ENCODE peak calls at places on chromosomes 16 and 17, in seven cellular contexts. T is upper lobe of right lung; M is GM23338; U is H7; N is stimulated activated CD4-positive, alpha-beta T cell treated with anti-CD3 and anti-CD28 coated beads, Interleukin-2, amount 100 ng/mL, for 48 hours; J is HTR-8/SVneo; X is endodermal cell. L is an unnamed sample.

GRCh38 chr16:84709609-84710008 is 9.8 kb downstream of the USP10 start:
- DNase-seq in T (no peak), X (no peak), M (no peak), U (no peak), J (no peak), N (no peak), L (no peak)

GRCh38 chr16:65713409-65713808 is 591.5 kb upstream of the CDH11 start:
- DNase-seq in T (no peak), X (peak; percentile 72), N (no peak), U (peak; percentile 33), M (peak; percentile 79), J (no peak), L (no peak)

GRCh38 chr17:59107306-59107670 is 608 bp upstream of the TRIM37 start:
- DNase-seq in X (no peak), U (no peak), N (no peak), J (no peak), M (no peak), T (no peak), L (no peak)

GRCh38 chr17:67481808-67482207 is 104.7 kb downstream of the PITPNC1 start:
- DNase-seq in J (no peak), T (no peak), X (no peak), M (no peak), U (no peak), N (no peak), L (no peak)

GRCh38 chr16:53769787-53770186 is 65.8 kb downstream of the FTO start:
- DNase-seq in X (no peak), U (no peak), M (no peak), J (no peak), N (no peak), T (no peak), L (no peak)

GRCh38 chr16:3645108-3645503 is 9.4 kb upstream of the DNASE1 start:
- DNase-seq in J (no peak), X (no peak), U (no peak), M (no peak), N (no peak), T (peak; percentile 26), L (no peak)

GRCh38 chr16:67544844-67545664 is 16.4 kb downstream of the RIPOR1 start:
- DNase-seq in U (peak; percentile 30), N (no peak), T (peak; percentile 60), M (no peak), J (no peak), X (no peak), L (no peak)

GRCh38 chr16:84741351-84741791 is 41.6 kb downstream of the USP10 start:
- DNase-seq in U (no peak), X (no peak), M (no peak), N (no peak), T (no peak), J (no peak), L (peak; percentile 39)

GRCh38 chr17:4914009-4914408 is 11.1 kb upstream of the CHRNE start:
- DNase-seq in M (no peak), N (no peak), J (no peak), U (peak; percentile 9), X (no peak), T (no peak), L (no peak)

GRCh38 chr16:28202147-28202746 is 9.5 kb downstream of the XPO6 start:
- DNase-seq in T (no peak), N (peak; percentile 25), J (no peak), M (peak; percentile 68), U (peak; percentile 34), X (peak; percentile 56), L (no peak)